ENCODE peak calls at places on chromosomes 6 and 20, in seven cellular contexts. J is SJSA1, G is A549, S is kidney, Z is tibial nerve, N is left lung, C is lung. Q is an unnamed sample.

GRCh38 chr6:52317841-52318581 is 33.5 kb upstream of the MCM3 start:
- DNase-seq in Z (no peak), C (no peak), S (no peak), G (peak), N (no peak), J (no peak), Q (no peak)

GRCh38 chr20:53013847-53014246 is 41.7 kb downstream of the TSHZ2 start:
- DNase-seq in N (no peak), Z (no peak), S (no peak), C (no peak), G (no peak), J (no peak), Q (no peak)

GRCh38 chr20:25553819-25554296 is 31.5 kb downstream of the NINL start:
- DNase-seq in Z (no peak), S (peak), C (no peak), J (no peak), G (no peak), N (no peak), Q (no peak)

GRCh38 chr6:157219201-157220200 is 103.8 kb downstream of the TMEM242 start:
- DNase-seq in J (peak), Z (no peak), G (no peak), N (no peak), C (no peak), S (peak), Q (no peak)

GRCh38 chr20:56453347-56453746 is 15.1 kb upstream of the RTF2 start:
- DNase-seq in N (no peak), G (no peak), S (no peak), Z (no peak), C (no peak), J (no peak), Q (no peak)

GRCh38 chr20:17610566-17611289 is 40.9 kb downstream of the DSTN start:
- DNase-seq in N (no peak), C (no peak), J (no peak), S (peak), G (no peak), Z (no peak), Q (no peak)

GRCh38 chr20:62740286-62741141 is 31.9 kb downstream of the NTSR1 start:
- DNase-seq in J (peak), G (peak), C (peak), Z (no peak), S (peak), N (peak), Q (peak)

GRCh38 chr20:62010551-62011402 is 54.9 kb downstream of the TAF4 start:
- DNase-seq in S (peak), C (peak), Z (no peak), J (no peak), G (peak), N (no peak), Q (no peak)

GRCh38 chr20:13220857-13221297 is at the start of gene ISM1:
- DNase-seq in N (peak), G (peak), J (no peak), Z (no peak), S (peak), C (no peak), Q (no peak)

GRCh38 chr20:26209171-26209941 is 512.7 kb upstream of the ZNF337 start:
- DNase-seq in Z (no peak), J (peak), S (peak), C (no peak), G (no peak), N (peak), Q (no peak)

GRCh38 chr6:154247119-154247814 is 109.3 kb downstream of the IPCEF1 start:
- DNase-seq in S (no peak), J (no peak), G (no peak), C (no peak), Z (no peak), N (no peak), Q (no peak)

GRCh38 chr6:36874016-36874442 is 574 bp downstream of the PPIL1 start:
- DNase-seq in Z (no peak), C (no peak), N (no peak), G (peak), J (no peak), S (no peak), Q (no peak)

GRCh38 chr6:142913036-142913510 is 31.9 kb downstream of the HIVEP2 start:
- DNase-seq in N (no peak), S (no peak), G (no peak), Z (no peak), C (no peak), J (no peak), Q (no peak)

GRCh38 chr20:34397096-34397495 is 34.0 kb downstream of the ITCH start:
- DNase-seq in J (no peak), Z (no peak), G (no peak), N (no peak), C (no peak), S (no peak), Q (no peak)

GRCh38 chr20:44309763-44310663 is 989 bp downstream of the FITM2 start:
- DNase-seq in J (no peak), C (no peak), Z (no peak), S (no peak), N (peak), G (no peak), Q (no peak)

GRCh38 chr6:29813066-29813465 is 14.6 kb upstream of the HLA-G start:
- DNase-seq in N (no peak), S (no peak), J (no peak), C (no peak), Z (no peak), G (no peak), Q (no peak)

GRCh38 chr20:19644085-19644484 is 114.0 kb upstream of the RIN2 start:
- DNase-seq in G (no peak), N (no peak), J (no peak), C (no peak), Z (no peak), S (no peak), Q (no peak)

GRCh38 chr6:87641065-87641692 is 51.2 kb downstream of the ORC3 start:
- DNase-seq in Z (no peak), G (no peak), C (no peak), S (no peak), N (no peak), J (no peak), Q (no peak)

GRCh38 chr6:169381988-169382387 is 128.3 kb upstream of the THBS2 start:
- DNase-seq in S (no peak), Z (no peak), J (no peak), C (no peak), G (no peak), N (no peak), Q (no peak)

GRCh38 chr20:50670126-50670862 is 21.0 kb downstream of the RIPOR3 start:
- DNase-seq in G (peak), C (no peak), J (no peak), S (no peak), N (no peak), Z (no peak), Q (peak)

GRCh38 chr6:75600694-75601265 is 900 bp upstream of the SENP6 start:
- DNase-seq in S (no peak), Z (no peak), N (no peak), G (no peak), C (no peak), J (no peak), Q (no peak)

GRCh38 chr6:131059486-131059885 is 3.6 kb downstream of the EPB41L2 start:
- DNase-seq in Z (no peak), C (no peak), G (peak), S (no peak), J (peak), N (no peak), Q (no peak)

GRCh38 chr6:166556871-166557322 is 29.6 kb downstream of the RAMACL start:
- DNase-seq in C (peak), Z (peak), N (peak), G (peak), J (peak), S (peak), Q (peak)

GRCh38 chr6:95186710-95187109 is 390.6 kb upstream of the MANEA start:
- DNase-seq in G (no peak), C (no peak), N (no peak), S (no peak), Z (no peak), J (no peak), Q (no peak)

GRCh38 chr6:147578883-147579282 is 70.4 kb downstream of the SAMD5 start:
- DNase-seq in C (no peak), G (no peak), S (no peak), N (no peak), Z (no peak), J (no peak), Q (no peak)

GRCh38 chr6:69835414-69836179 is 30.8 kb upstream of the COL19A1 start:
- DNase-seq in N (no peak), Z (no peak), S (no peak), G (peak), J (no peak), C (no peak), Q (peak)

GRCh38 chr20:45595235-45595634 is 16.2 kb upstream of the WFDC8 start:
- DNase-seq in Z (no peak), S (no peak), J (no peak), G (no peak), N (no peak), C (no peak), Q (no peak)

GRCh38 chr6:110191477-110191876 is 11.2 kb downstream of the CDC40 start:
- DNase-seq in Z (no peak), S (no peak), C (no peak), G (no peak), N (no peak), J (no peak), Q (no peak)

GRCh38 chr6:75135447-75135846 is 70.4 kb downstream of the COL12A1 start:
- DNase-seq in S (no peak), J (no peak), N (no peak), G (no peak), Z (no peak), C (no peak), Q (no peak)

GRCh38 chr20:20837574-20838021 is 125.2 kb upstream of the RALGAPA2 start:
- DNase-seq in N (no peak), Z (peak), J (no peak), G (peak), S (no peak), C (peak), Q (no peak)

DNA sequence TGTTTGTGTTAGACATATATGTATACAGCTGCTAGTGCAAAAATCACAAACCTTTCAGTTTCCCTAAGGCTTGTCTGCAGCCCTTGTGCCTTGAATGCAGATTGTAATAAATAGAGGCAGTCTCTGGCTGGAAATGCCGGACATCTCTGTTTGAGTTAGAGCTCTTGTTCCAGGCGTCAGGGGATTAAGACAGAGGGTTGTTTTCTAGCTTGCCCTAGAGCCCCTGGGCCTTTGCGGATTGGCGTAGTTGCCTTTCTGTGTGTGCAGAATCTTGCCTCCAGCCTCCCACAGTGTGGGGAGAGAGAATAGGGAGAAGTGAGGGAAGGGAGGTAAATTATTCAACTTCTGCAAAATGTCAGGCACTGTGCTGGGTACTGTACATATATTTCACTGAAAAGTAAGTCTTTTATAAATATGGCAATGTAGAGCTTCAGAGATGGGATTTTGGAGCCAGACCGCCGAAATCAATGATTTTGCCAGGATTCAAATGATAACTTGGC is 269.6 kb downstream of the PRL start:
- DNase-seq in S (no peak), Z (no peak), C (no peak), N (no peak), J (no peak), G (no peak), Q (no peak)
- H3K27ac ChIP-seq in S (no peak), Z (no peak), C (no peak), N (no peak), J (peak), G (peak), Q (no peak)

DNA sequence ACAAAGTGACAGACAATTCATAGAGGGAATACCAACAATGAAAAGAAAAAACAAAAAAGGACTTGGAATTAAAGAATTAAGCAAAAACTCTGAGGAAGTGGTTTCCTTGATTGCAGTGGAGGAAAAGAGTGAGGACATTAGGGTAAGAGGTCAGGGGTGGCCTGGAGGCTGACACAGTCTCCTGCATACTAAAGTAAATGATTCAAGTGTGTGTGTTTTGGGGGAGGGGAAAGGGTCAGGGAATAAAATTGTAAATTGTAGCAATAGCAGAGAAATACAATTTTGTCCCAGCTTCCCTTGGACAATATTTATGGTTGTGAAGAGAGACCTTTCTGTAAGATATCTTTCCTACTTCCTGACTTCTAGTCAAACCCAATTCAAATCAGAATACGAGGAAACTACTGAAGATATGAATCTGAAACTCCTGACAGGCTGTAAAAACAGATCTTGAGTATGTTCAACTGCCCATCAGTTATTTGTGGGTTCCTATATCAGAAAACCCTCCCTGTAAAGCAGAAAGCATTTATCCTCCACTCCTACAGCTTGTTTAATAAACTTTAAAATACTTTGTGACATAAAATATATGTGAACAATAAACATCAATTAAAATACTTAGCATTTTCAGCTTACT is 143.5 kb upstream of the HMGN3 start:
- DNase-seq in J (no peak), Z (no peak), C (no peak), S (peak), N (no peak), G (no peak), Q (no peak)
- H3K27ac ChIP-seq in J (no peak), Z (no peak), C (no peak), S (peak), N (no peak), G (peak), Q (peak)

GRCh38 chr6:135038335-135038734 is 16.3 kb downstream of the HBS1L start:
- DNase-seq in J (no peak), S (no peak), C (no peak), Z (no peak), G (no peak), N (no peak), Q (no peak)

GRCh38 chr6:135037541-135037940 is 17.1 kb downstream of the HBS1L start:
- DNase-seq in J (no peak), N (no peak), Z (no peak), S (no peak), G (no peak), C (no peak), Q (no peak)

GRCh38 chr6:135033238-135033637 is 21.4 kb downstream of the HBS1L start:
- DNase-seq in J (no peak), N (no peak), S (no peak), G (no peak), Z (no peak), C (no peak), Q (no peak)

GRCh38 chr6:135036731-135037420 is 17.7 kb downstream of the HBS1L start:
- DNase-seq in Z (no peak), N (no peak), J (no peak), C (no peak), G (no peak), S (no peak), Q (no peak)
- H3K27ac ChIP-seq in Z (no peak), N (no peak), J (no peak), C (no peak), G (no peak), S (no peak), Q (no peak)

DNA sequence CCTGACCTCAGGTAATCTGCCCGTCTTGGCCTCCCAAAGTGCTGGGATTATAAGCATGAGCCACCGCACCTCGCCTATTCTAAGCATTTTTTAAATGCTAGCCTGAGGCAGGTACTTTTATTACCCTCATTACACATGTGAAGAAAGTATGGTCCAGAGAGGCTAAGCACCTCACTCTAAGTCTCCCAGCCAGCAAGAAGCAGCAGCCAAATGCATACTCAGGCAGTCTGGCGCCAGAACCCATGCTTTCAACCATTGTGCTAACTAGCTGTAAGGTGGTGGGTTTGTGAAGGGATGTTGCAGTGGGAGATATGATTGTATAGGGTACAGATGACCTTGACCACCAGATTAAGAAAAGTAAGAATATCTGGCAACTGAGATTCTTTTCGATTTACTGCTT is 26.1 kb upstream of the RIPOR2 start:
- DNase-seq in C (no peak), G (no peak), Z (no peak), J (no peak), S (no peak), N (no peak), Q (no peak)
- H3K27ac ChIP-seq in C (no peak), G (no peak), Z (no peak), J (no peak), S (no peak), N (no peak), Q (no peak)

GRCh38 chr6:125818225-125818657 is 27.5 kb downstream of the NCOA7 start:
- DNase-seq in S (no peak), Z (no peak), N (no peak), J (no peak), G (no peak), C (no peak), Q (no peak)
- H3K27ac ChIP-seq in S (peak), Z (peak), N (peak), J (no peak), G (no peak), C (no peak), Q (no peak)

GRCh38 chr20:16542477-16542876 is 30.8 kb downstream of the KIF16B start:
- DNase-seq in J (no peak), C (no peak), S (no peak), Z (no peak), N (no peak), G (no peak), Q (no peak)

GRCh38 chr20:16538779-16539178 is 34.5 kb downstream of the KIF16B start:
- DNase-seq in C (no peak), J (no peak), N (no peak), Z (no peak), G (no peak), S (no peak), Q (no peak)

GRCh38 chr20:16539280-16539679 is 34.0 kb downstream of the KIF16B start:
- DNase-seq in Z (no peak), C (no peak), J (no peak), N (no peak), G (no peak), S (no peak), Q (no peak)

GRCh38 chr20:16541878-16542277 is 31.4 kb downstream of the KIF16B start:
- DNase-seq in G (no peak), J (no peak), S (no peak), C (no peak), Z (no peak), N (no peak), Q (no peak)

DNA sequence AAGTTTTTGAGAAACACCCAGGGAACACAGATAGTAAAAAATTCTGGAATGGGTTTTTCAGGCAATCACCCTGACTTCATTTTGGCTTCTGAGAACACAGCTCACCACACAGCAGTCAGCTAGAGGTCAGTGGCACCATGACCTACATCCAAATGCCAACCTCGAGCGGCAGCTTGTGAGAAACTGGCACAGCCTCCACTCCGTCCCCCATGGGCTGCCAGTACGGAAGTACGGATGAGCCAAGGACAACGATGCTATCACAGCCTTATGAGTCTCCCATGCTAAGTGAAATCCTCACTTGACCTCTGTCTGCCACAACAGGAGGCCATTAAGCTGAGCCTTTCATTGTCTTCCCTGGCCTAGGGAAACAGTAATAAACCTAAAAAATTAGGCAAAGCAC is 32.0 kb downstream of the KIF16B start:
- DNase-seq in C (no peak), J (no peak), Z (no peak), S (no peak), G (no peak), N (no peak), Q (no peak)
- H3K27ac ChIP-seq in C (peak), J (no peak), Z (no peak), S (no peak), G (no peak), N (no peak), Q (no peak)

GRCh38 chr20:32421290-32421689 is 63.2 kb downstream of the ASXL1 start:
- DNase-seq in G (no peak), S (no peak), C (no peak), N (no peak), Z (no peak), J (no peak), Q (no peak)

GRCh38 chr20:32418376-32418775 is 60.2 kb downstream of the ASXL1 start:
- DNase-seq in G (no peak), J (no peak), S (no peak), Z (no peak), N (no peak), C (no peak), Q (no peak)

GRCh38 chr20:32416206-32416605 is 58.1 kb downstream of the ASXL1 start:
- DNase-seq in J (no peak), Z (no peak), G (no peak), C (no peak), S (no peak), N (no peak), Q (no peak)

GRCh38 chr20:32411955-32412706 is 54.0 kb downstream of the ASXL1 start:
- DNase-seq in N (no peak), Z (no peak), J (no peak), S (no peak), G (no peak), C (no peak), Q (no peak)

DNA sequence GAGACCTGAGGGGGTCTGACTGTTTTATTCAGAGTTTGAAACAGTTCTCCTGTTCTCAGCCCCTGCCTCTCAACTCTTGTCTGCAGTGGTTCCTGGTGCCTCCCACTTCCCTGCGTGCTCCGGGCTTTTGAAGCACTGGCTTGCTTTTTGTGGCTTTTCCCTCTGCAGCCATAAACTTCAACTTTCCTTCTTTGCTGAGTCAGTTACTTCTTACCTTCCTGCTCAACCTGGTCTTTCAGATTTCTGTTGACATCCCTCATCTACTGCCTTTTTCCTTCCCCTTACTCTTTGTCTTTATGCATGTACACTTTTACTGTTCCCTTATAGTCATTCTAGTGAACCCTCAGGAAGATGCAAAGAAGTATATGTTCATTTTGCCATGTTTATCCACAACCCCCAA is 57.4 kb downstream of the ASXL1 start:
- DNase-seq in S (no peak), J (no peak), C (no peak), Z (no peak), G (no peak), N (no peak), Q (no peak)
- H3K27ac ChIP-seq in S (no peak), J (no peak), C (no peak), Z (no peak), G (no peak), N (no peak), Q (no peak)

DNA sequence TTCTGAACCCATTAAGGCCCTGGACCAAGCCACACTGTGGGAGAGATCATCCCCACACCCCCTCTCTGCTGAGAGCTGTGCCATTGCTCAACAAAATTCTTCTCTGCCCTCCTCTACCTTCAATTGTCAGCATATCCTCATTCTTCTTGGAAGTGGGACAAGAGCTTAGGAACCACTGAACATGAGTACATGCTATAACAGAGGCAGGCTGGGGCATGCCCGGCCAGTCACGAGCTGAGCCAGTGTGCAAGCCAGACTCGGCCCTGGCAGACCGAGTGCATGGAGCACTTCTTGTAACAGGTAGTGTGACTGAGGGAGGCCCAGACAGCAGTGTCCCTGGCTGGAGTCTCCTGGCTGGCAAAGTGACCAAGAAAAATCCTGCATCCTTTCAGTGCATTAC is 149.2 kb downstream of the MOXD1 start:
- DNase-seq in S (no peak), N (no peak), J (no peak), Z (no peak), C (no peak), G (no peak), Q (peak)
- H3K27ac ChIP-seq in S (no peak), N (no peak), J (no peak), Z (no peak), C (no peak), G (no peak), Q (peak)